ENCODE peak calls at places on chromosomes 6 and 20, in four cellular contexts. One of them, this sample, is unnamed.

GRCh38 chr6:56168601-56169000 is 78.8 kb downstream of the COL21A1 start:
- DNase-seq in brain microvascular endothelial cell: no peak
- DNase-seq in CD8-positive, alpha-beta T cell: no peak
- DNase-seq in heart left ventricle: no peak
- DNase-seq in this sample: peak; percentile 36

GRCh38 chr20:23254505-23254904 is 96.1 kb upstream of the NXT1 start:
- DNase-seq in brain microvascular endothelial cell: no peak
- DNase-seq in CD8-positive, alpha-beta T cell: no peak
- DNase-seq in heart left ventricle: no peak
- DNase-seq in this sample: no peak

GRCh38 chr6:106039836-106040592 is 46.1 kb upstream of the PRDM1 start:
- DNase-seq in brain microvascular endothelial cell: no peak
- DNase-seq in CD8-positive, alpha-beta T cell: no peak
- DNase-seq in heart left ventricle: no peak
- DNase-seq in this sample: no peak

GRCh38 chr20:34956751-34957472 is 1.2 kb downstream of the MYH7B start:
- DNase-seq in brain microvascular endothelial cell: no peak
- DNase-seq in CD8-positive, alpha-beta T cell: no peak
- DNase-seq in heart left ventricle: no peak
- DNase-seq in this sample: no peak

GRCh38 chr6:14876778-14877613 is 368.9 kb upstream of the JARID2 start:
- DNase-seq in brain microvascular endothelial cell: peak; percentile 86
- DNase-seq in CD8-positive, alpha-beta T cell: peak; percentile 19
- DNase-seq in heart left ventricle: no peak
- DNase-seq in this sample: peak; percentile 79

GRCh38 chr20:35870541-35871307 is 83.6 kb downstream of the SCAND1 start:
- DNase-seq in brain microvascular endothelial cell: peak; percentile 14
- DNase-seq in CD8-positive, alpha-beta T cell: no peak
- DNase-seq in heart left ventricle: no peak
- DNase-seq in this sample: no peak

GRCh38 chr6:132061381-132061780 is 110.2 kb upstream of the CCN2 start:
- DNase-seq in brain microvascular endothelial cell: no peak
- DNase-seq in CD8-positive, alpha-beta T cell: no peak
- DNase-seq in heart left ventricle: no peak
- DNase-seq in this sample: no peak

GRCh38 chr20:50713677-50714101 is 17.7 kb upstream of the PARD6B start:
- DNase-seq in brain microvascular endothelial cell: no peak
- DNase-seq in CD8-positive, alpha-beta T cell: no peak
- DNase-seq in heart left ventricle: no peak
- DNase-seq in this sample: peak; percentile 39

GRCh38 chr6:155194399-155194798 is 69.4 kb upstream of the CLDN20 start:
- DNase-seq in brain microvascular endothelial cell: no peak
- DNase-seq in CD8-positive, alpha-beta T cell: no peak
- DNase-seq in heart left ventricle: no peak
- DNase-seq in this sample: peak; percentile 62

GRCh38 chr6:18323935-18324707 is 59.8 kb upstream of the DEK start:
- DNase-seq in brain microvascular endothelial cell: peak; percentile 57
- DNase-seq in CD8-positive, alpha-beta T cell: no peak
- DNase-seq in heart left ventricle: no peak
- DNase-seq in this sample: peak; percentile 78

GRCh38 chr6:108760158-108761050 is 87.8 kb upstream of the ARMC2 start:
- DNase-seq in brain microvascular endothelial cell: peak; percentile 35
- DNase-seq in CD8-positive, alpha-beta T cell: no peak
- DNase-seq in heart left ventricle: no peak
- DNase-seq in this sample: no peak

GRCh38 chr6:95768539-95768938 is 191.2 kb downstream of the MANEA start:
- DNase-seq in brain microvascular endothelial cell: no peak
- DNase-seq in CD8-positive, alpha-beta T cell: no peak
- DNase-seq in heart left ventricle: no peak
- DNase-seq in this sample: no peak

GRCh38 chr20:57795347-57795697 is 85.5 kb upstream of the PMEPA1 start:
- DNase-seq in brain microvascular endothelial cell: peak; percentile 13
- DNase-seq in CD8-positive, alpha-beta T cell: no peak
- DNase-seq in heart left ventricle: no peak
- DNase-seq in this sample: peak; percentile 86

GRCh38 chr6:152240436-152240835 is 396.7 kb downstream of the SYNE1 start:
- DNase-seq in brain microvascular endothelial cell: no peak
- DNase-seq in CD8-positive, alpha-beta T cell: no peak
- DNase-seq in heart left ventricle: no peak
- DNase-seq in this sample: no peak

GRCh38 chr6:167836722-167837121 is 10.0 kb downstream of the AFDN start:
- DNase-seq in brain microvascular endothelial cell: no peak
- DNase-seq in CD8-positive, alpha-beta T cell: no peak
- DNase-seq in heart left ventricle: no peak
- DNase-seq in this sample: no peak

GRCh38 chr6:148441454-148441911 is 98.8 kb downstream of the SASH1 start:
- DNase-seq in brain microvascular endothelial cell: peak; percentile 15
- DNase-seq in CD8-positive, alpha-beta T cell: no peak
- DNase-seq in heart left ventricle: no peak
- DNase-seq in this sample: peak; percentile 95

GRCh38 chr20:50034567-50035170 is 51.9 kb downstream of the SNAI1 start:
- DNase-seq in brain microvascular endothelial cell: no peak
- DNase-seq in CD8-positive, alpha-beta T cell: no peak
- DNase-seq in heart left ventricle: no peak
- DNase-seq in this sample: peak; percentile 88

DNA sequence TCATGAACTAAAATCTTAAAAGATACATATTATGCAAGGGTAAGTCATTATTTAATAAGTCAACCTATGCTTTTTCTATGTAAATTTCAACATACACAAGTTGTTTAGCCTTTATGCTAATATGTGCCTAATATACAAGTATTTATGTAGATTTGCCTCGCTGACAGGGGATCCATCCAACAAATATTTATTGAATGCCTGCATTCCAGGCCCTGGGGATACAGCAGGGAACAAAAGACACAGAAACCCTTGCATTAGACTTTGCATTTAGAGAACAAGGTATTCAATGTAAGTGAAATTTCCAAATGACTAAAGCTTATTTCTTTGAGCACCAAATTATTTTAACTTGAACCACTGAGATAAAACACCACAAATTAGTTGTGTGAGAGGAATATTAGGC is 19.1 kb downstream of the SERINC1 start:
- DNase-seq in brain microvascular endothelial cell: no peak
- DNase-seq in CD8-positive, alpha-beta T cell: no peak
- DNase-seq in heart left ventricle: no peak
- DNase-seq in this sample: no peak
- H3K36me3 ChIP-seq in brain microvascular endothelial cell: peaks cover 56% of the 10 kb centered on the region
- H3K36me3 ChIP-seq in CD8-positive, alpha-beta T cell: peaks cover 64% of the 10 kb centered on the region
- H3K36me3 ChIP-seq in heart left ventricle: peaks cover 99% of the 10 kb centered on the region
- H3K36me3 ChIP-seq in this sample: peaks cover 23% of the 10 kb centered on the region

GRCh38 chr6:70221025-70221714 is 81.7 kb downstream of the COL9A1 start:
- DNase-seq in brain microvascular endothelial cell: no peak
- DNase-seq in CD8-positive, alpha-beta T cell: no peak
- DNase-seq in heart left ventricle: no peak
- DNase-seq in this sample: peak; percentile 36
- TF ChIP-seq CTCF in brain microvascular endothelial cell: peak; percentile 67
- TF ChIP-seq CTCF in CD8-positive, alpha-beta T cell: peak; percentile 88
- TF ChIP-seq CTCF in heart left ventricle: peak; percentile 80
- TF ChIP-seq CTCF in this sample: peak; percentile 55

DNA sequence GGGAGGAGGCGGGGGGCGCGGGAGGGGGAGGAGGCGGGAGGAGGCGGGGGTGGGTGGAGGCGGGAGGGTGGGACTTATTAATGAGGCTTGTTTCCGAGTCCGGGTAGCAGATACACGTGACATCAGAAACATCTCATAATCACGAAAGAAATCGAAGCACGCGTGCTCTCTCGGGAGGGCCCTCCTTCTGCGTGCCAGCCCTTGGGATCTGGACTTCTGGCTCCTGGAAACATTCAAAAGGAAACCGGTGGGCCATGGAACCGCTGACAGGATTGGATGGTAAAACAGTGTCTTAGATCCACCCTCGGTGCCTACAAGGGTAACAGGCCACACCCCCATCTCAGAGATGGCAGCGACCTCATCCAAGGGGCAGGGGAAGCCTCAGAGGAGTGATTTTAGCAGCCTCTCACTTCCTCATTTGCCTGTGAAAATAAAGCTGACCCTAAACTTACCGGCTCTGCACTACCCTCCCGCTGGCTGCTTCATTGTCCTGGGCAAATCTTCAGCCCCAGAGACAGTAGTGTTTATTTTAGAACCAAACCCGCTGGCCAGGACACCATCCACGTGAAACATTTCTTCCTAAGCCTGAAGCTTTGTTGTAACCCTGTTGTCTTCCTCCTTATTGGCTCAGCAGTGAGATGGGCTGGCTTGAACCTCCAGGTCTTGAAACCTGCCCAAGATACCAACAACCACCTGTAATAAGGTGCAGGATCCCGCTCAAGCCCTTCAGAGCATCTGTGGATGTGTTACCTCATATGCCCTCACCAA is 97.5 kb downstream of the PSMG4 start:
- DNase-seq in brain microvascular endothelial cell: no peak
- DNase-seq in CD8-positive, alpha-beta T cell: peak; percentile 72
- DNase-seq in heart left ventricle: peak; percentile 68
- DNase-seq in this sample: peak; percentile 57
- H3K4me3 ChIP-seq in brain microvascular endothelial cell: peak overlapping the region; percentile 45
- H3K4me3 ChIP-seq in CD8-positive, alpha-beta T cell: peak overlapping the region; percentile 58
- H3K4me3 ChIP-seq in heart left ventricle: peak overlapping the region; percentile 46
- H3K4me3 ChIP-seq in this sample: peak overlapping the region; percentile 60

GRCh38 chr6:90048191-90048969 is 154.1 kb downstream of the GJA10 start:
- DNase-seq in brain microvascular endothelial cell: no peak
- DNase-seq in CD8-positive, alpha-beta T cell: no peak
- DNase-seq in heart left ventricle: no peak
- DNase-seq in this sample: no peak

GRCh38 chr6:90040931-90041330 is 146.7 kb downstream of the GJA10 start:
- DNase-seq in brain microvascular endothelial cell: no peak
- DNase-seq in CD8-positive, alpha-beta T cell: no peak
- DNase-seq in heart left ventricle: no peak
- DNase-seq in this sample: no peak

GRCh38 chr6:90045535-90045934 is 151.3 kb downstream of the GJA10 start:
- DNase-seq in brain microvascular endothelial cell: no peak
- DNase-seq in CD8-positive, alpha-beta T cell: no peak
- DNase-seq in heart left ventricle: no peak
- DNase-seq in this sample: no peak

GRCh38 chr6:90044182-90044832 is 150.0 kb downstream of the GJA10 start:
- DNase-seq in brain microvascular endothelial cell: no peak
- DNase-seq in CD8-positive, alpha-beta T cell: no peak
- DNase-seq in heart left ventricle: no peak
- DNase-seq in this sample: no peak

DNA sequence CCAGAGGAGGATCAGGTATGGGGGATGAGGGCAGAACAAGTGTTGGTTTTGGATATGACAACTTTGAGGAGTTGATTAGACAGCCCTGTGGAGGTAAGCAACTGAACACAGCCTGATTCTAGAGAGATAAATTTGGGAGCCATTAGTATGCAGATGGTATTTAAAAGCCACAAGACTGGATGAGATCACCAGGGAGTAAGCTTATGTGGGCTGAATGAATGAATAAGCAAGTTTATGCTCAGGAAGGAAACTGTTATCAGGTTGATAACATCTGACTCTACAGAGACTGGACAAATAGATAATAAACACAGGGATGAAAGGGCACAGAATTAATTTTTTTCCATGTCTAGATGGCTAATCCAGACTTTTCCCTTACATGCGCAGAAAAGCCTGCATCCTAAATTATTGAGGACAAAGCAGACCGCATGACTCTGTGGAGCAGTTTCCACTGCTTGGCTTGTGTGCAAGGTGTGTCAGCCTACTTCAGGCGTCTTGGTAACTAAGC is 150.6 kb downstream of the GJA10 start:
- DNase-seq in brain microvascular endothelial cell: peak; percentile 59
- DNase-seq in CD8-positive, alpha-beta T cell: no peak
- DNase-seq in heart left ventricle: no peak
- DNase-seq in this sample: peak; percentile 20
- H3K36me3 ChIP-seq in brain microvascular endothelial cell: no peaks in the 10 kb centered on the region
- H3K36me3 ChIP-seq in CD8-positive, alpha-beta T cell: peaks cover 12% of the 10 kb centered on the region
- H3K36me3 ChIP-seq in heart left ventricle: no peaks in the 10 kb centered on the region
- H3K36me3 ChIP-seq in this sample: no peaks in the 10 kb centered on the region

DNA sequence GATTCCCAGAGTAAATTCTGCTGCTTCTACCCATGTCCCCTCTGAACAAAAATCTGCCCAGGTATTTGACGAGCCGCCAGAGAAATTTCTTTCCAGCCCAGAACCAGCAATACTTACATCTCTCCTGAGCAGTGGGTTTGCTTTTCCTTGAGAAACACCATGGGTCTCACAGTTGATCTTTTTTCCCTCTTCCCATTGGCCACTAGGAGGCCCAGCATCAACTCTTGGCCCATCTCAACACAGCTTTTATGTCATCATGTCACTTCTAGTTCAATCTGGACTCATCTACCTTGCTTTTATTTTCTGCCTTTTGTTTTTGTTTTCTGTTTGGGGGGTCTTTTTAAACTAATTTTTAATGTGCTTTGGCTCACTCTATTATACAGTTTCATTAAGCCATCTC is 18.8 kb downstream of the MAFB start:
- DNase-seq in brain microvascular endothelial cell: no peak
- DNase-seq in CD8-positive, alpha-beta T cell: no peak
- DNase-seq in heart left ventricle: no peak
- DNase-seq in this sample: no peak
- TF ChIP-seq CTCF in brain microvascular endothelial cell: no peak
- TF ChIP-seq CTCF in CD8-positive, alpha-beta T cell: no peak
- TF ChIP-seq CTCF in heart left ventricle: no peak
- TF ChIP-seq CTCF in this sample: no peak

This sample was measured in PC-3.